ENCODE peak calls at places on chromosomes 7 and 10, in ten cellular contexts. X is body of pancreas, R is brain microvascular endothelial cell, S is ascending aorta, Y is prostate gland, A is stomach, H is lower lobe of right lung, T is fibroblast of mammary gland, E is IMR-90, L is heart right ventricle. C is an unnamed sample.
A peak's percentile ranks its signal among the peaks of the same experiment; 100 is the strongest.

GRCh38 chr7:71649812-71650211 is 517.9 kb downstream of the GALNT17 start:
- DNase-seq in A (no peak), X (no peak), S (no peak), T (no peak), R (no peak), E (no peak), L (no peak), H (no peak), Y (no peak), C (no peak)

GRCh38 chr7:133313575-133313974 is 60.7 kb downstream of the EXOC4 start:
- DNase-seq in L (no peak), S (no peak), Y (no peak), E (no peak), A (no peak), X (no peak), T (no peak), R (no peak), H (no peak), C (no peak)

GRCh38 chr7:93719546-93719945 is 145.0 kb upstream of the CALCR start:
- DNase-seq in X (no peak), A (no peak), L (no peak), T (peak; percentile 55), Y (no peak), H (no peak), R (peak; percentile 93), E (peak; percentile 34), S (no peak), C (no peak)

GRCh38 chr7:45187946-45188411 is 30.4 kb downstream of the RAMP3 start:
- DNase-seq in S (no peak), Y (no peak), L (no peak), T (no peak), X (no peak), H (no peak), A (peak; percentile 17), E (no peak), R (no peak), C (no peak)

GRCh38 chr7:2288503-2288902 is 25.7 kb downstream of the SNX8 start:
- DNase-seq in R (no peak), A (no peak), Y (no peak), L (no peak), H (no peak), X (no peak), S (no peak), T (no peak), E (no peak), C (no peak)

GRCh38 chr7:80942261-80943041 is 23.6 kb upstream of the SEMA3C start:
- DNase-seq in L (peak; percentile 25), E (peak; percentile 96), H (no peak), A (peak; percentile 31), X (peak; percentile 55), Y (peak; percentile 41), R (peak; percentile 97), S (peak; percentile 16), T (peak; percentile 98), C (no peak)

GRCh38 chr7:106015586-106016218 is 52.6 kb downstream of the CDHR3 start:
- DNase-seq in H (no peak), X (no peak), S (no peak), A (no peak), Y (no peak), T (no peak), R (no peak), L (no peak), E (no peak), C (no peak)

GRCh38 chr7:50657912-50658311 is 92.7 kb upstream of the DDC start:
- DNase-seq in Y (no peak), R (no peak), A (no peak), X (no peak), E (no peak), H (no peak), L (no peak), T (no peak), S (no peak), C (no peak)

GRCh38 chr10:100183482-100183881 is 2.3 kb downstream of the ERLIN1 start:
- DNase-seq in Y (peak; percentile 62), R (no peak), T (peak; percentile 44), E (peak; percentile 10), H (no peak), L (no peak), A (no peak), X (no peak), S (no peak), C (no peak)

GRCh38 chr7:23346316-23346715 is 47.2 kb downstream of the MALSU1 start:
- DNase-seq in R (no peak), E (no peak), X (no peak), T (no peak), H (no peak), A (no peak), S (no peak), Y (no peak), L (no peak), C (no peak)
- TF ChIP-seq CTCF in R (no peak), E (no peak), X (no peak), T (no peak), H (no peak), A (no peak), S (no peak), Y (no peak), L (no peak), C (no peak)

DNA sequence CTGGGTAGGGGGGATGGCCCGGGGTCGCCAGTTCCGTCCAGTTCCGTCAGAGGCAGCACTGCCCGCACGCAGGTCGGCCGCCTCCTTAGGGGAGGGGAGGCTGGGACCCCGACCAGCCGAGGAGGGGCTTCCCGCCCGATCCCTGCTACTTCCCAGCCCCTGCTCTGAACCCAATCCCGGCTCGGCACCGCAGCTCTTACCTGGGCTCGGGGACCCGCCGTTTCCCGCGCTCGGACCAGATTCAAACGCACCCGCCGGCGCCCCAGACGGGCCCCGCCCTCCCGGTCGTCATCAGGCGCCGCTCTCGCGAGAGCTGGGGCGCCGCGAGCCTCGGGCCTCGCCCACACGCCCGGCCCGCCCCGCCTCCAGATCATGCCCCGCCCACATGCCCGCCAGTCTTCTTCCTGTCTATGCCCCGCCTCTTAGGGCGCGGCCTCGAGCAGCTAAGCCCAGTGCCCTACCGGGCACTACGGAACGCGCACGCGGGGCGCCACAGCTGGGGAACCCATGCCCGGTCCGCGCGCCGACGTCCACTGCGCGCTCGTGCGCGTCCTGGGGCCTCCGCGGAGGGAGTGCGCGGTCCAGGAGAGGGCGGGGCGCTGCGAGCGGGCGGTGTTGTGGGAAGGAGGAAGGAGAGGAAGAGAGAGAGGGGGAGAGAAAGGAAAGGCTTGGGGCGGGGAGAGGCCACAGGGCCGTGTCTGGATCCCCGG is at the start of gene NCAPG2:
- DNase-seq in S (peak; percentile 91), E (peak; percentile 98), H (peak; percentile 100), L (peak; percentile 99), R (peak; percentile 93), Y (peak; percentile 97), A (peak; percentile 99), X (peak; percentile 99), T (peak; percentile 96), C (peak; percentile 90)
- TF ChIP-seq CTCF in S (peak; percentile 48), E (peak; percentile 8), H (peak; percentile 19), L (no peak), R (peak; percentile 19), Y (peak; percentile 33), A (peak; percentile 55), X (peak; percentile 35), T (no peak), C (peak; percentile 30)

DNA sequence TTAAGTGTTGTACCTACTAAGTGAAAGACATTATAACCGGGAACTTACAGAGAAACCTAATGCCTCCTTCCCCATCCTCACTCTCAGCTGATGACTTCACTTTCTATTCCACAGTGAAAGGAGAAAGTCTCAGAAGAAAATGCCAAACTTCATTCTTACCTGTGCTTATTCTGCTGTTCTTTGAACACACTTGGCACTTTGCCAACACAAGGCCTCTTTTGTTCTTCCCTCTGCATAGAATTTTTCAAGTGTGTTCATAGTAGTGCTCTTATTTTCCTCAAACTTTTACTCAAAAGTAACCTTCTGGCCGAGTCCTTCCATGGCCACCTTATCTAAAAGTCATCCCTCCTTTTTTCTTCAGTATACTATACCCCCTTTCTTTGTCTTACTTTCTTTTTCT is 59.4 kb upstream of the ETV1 start:
- DNase-seq in S (no peak), L (no peak), H (no peak), R (no peak), E (no peak), A (no peak), T (peak; percentile 3), Y (no peak), X (no peak), C (no peak)
- TF ChIP-seq CTCF in S (no peak), L (no peak), H (no peak), R (no peak), E (no peak), A (no peak), T (no peak), Y (no peak), X (no peak), C (no peak)

GRCh38 chr10:50552771-50553535 is 70.8 kb downstream of the SGMS1 start:
- DNase-seq in S (no peak), A (peak; percentile 29), T (peak; percentile 22), H (no peak), E (peak; percentile 36), X (peak; percentile 42), L (no peak), R (peak; percentile 39), Y (no peak), C (no peak)
- TF ChIP-seq CTCF in S (no peak), A (peak; percentile 12), T (peak; percentile 25), H (peak; percentile 37), E (peak; percentile 39), X (no peak), L (no peak), R (peak; percentile 68), Y (no peak), C (no peak)

DNA sequence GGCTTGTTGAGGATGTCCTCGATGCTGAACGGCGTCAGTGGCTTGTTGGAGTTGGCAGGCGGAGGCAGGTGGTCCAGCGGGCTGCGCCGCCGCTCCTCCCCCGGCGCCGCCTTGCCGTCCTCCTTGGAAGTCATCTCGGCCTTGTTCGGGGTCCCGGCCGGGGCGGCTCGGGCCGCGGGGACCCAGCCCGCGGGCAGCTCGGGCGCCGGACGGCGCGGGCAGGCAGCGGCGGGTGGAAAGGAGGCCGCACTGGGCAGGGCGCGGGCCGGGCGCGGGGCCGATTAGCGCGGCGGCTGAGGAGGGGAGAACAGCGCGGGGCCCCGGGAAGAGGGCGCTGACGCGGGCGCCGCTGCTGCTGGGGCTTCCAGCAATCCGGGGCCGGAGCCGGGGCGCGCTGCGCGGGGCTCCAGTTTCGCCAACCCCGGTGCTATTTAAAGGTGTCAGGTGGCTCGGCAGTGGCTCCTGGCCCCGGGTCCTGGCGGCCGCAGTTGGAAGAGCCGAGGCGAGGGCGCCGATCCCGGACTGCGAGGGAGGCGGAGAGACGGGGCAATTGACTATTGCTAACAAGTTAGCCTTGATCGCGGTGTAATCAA is 485 bp downstream of the LBX1 start:
- DNase-seq in E (no peak), X (no peak), H (no peak), L (no peak), A (no peak), T (no peak), R (no peak), S (no peak), Y (no peak), C (no peak)
- TF ChIP-seq CTCF in E (no peak), X (no peak), H (no peak), L (no peak), A (no peak), T (no peak), R (no peak), S (no peak), Y (no peak), C (no peak)

DNA sequence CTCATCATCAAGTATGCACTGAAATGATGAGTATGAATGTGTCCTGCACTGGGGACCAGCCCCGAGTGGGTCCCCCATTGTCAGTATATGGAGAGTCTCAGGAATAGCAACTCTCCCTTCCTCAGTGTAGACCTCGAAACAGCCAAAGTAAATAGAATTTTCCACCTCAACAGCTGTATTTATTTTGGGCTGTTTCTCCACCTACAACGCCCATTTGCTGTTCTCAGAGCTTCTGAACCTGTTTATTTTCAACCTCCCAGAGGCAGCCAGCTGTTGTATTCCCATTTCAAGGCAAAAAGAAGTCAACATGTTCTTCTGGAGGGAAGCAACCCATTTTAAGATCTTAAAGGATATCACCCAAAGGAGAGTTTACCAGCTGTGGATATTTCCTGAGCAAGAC is 59.6 kb upstream of the BICC1 start:
- DNase-seq in T (no peak), S (no peak), L (no peak), H (no peak), X (no peak), Y (no peak), A (no peak), E (no peak), R (no peak), C (no peak)
- TF ChIP-seq CTCF in T (no peak), S (no peak), L (no peak), H (no peak), X (no peak), Y (no peak), A (no peak), E (no peak), R (no peak), C (no peak)

C was measured in omental fat pad.